ENCODE peak calls at places on chromosome 7, in four cellular contexts. Z, T, A and J are unnamed samples.
A peak's percentile ranks its signal among the peaks of the same experiment; 100 is the strongest.

GRCh38 chr7:141701489-141702046 is 398 bp downstream of the DENND11 start:
- DNase-seq in A (peak; percentile 59), Z (no peak), T (peak; percentile 35), J (peak; percentile 88)

GRCh38 chr7:151313857-151314256 is 27.8 kb upstream of the NUB1 start:
- DNase-seq in A (no peak), T (no peak), Z (no peak), J (peak; percentile 92)

GRCh38 chr7:22352812-22353340 is 4.1 kb downstream of the RAPGEF5 start:
- DNase-seq in Z (no peak), A (no peak), T (no peak), J (no peak)

GRCh38 chr7:33901847-33902246 is 3.5 kb upstream of the BMPER start:
- DNase-seq in A (no peak), Z (no peak), T (no peak), J (no peak)

GRCh38 chr7:113159746-113160339 is 41.5 kb upstream of the SMIM30 start:
- DNase-seq in A (no peak), T (peak; percentile 16), Z (no peak), J (no peak)

GRCh38 chr7:97732567-97733275 is 835 bp downstream of the TAC1 start:
- DNase-seq in Z (no peak), T (no peak), A (no peak), J (no peak)

GRCh38 chr7:19404912-19405329 is 259.7 kb upstream of the FERD3L start:
- DNase-seq in T (peak; percentile 43), A (no peak), Z (no peak), J (no peak)

GRCh38 chr7:46131916-46132795 is 211.1 kb upstream of the IGFBP3 start:
- DNase-seq in T (no peak), A (no peak), Z (no peak), J (no peak)

DNA sequence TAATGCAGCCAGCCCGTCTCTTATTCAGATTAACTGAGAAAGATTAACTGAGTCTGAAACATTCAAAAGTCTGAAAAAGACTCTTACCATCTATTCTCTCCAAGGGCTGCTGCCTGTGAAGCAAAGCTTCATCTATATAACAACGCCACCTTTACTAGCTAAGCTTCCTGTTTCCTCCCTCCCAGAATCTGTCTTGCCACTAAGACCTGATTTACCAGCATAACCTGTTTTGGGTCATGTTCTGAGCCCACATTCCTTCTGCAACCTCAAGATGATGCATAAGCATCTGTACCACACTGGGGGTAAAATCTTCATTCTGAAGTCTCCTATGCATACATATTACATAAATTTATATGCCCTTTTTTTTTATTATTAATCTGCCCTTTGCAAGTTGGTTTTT is 86.6 kb downstream of the TMEM106B start:
- DNase-seq in T (no peak), A (no peak), Z (no peak), J (no peak)
- TF ChIP-seq CTCF in T (no peak), A (no peak), Z (no peak), J (no peak)

DNA sequence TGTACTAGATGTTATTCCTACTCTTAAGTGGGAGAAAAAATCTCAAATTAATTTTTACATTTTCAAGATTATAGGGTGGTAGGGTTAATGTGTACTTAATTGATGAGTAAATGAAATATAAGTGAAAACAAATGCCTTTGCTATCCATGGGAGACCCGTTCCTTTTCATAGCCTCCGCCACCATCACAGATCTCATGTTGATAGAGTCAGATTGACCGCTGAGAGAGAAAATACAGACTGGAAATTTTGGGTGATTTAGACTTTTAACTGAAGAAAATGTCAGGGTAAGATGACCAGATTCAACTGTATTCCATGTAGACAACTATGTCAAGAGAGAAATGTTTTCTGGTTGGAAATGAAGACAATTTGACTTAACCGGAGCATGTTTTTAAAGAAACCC is 446.2 kb downstream of the AUTS2 start:
- DNase-seq in Z (no peak), A (no peak), T (no peak), J (no peak)
- H3K4me3 ChIP-seq in Z (no peak overlapping the region), A (no peak overlapping the region), T (no peak overlapping the region), J (no peak overlapping the region)

DNA sequence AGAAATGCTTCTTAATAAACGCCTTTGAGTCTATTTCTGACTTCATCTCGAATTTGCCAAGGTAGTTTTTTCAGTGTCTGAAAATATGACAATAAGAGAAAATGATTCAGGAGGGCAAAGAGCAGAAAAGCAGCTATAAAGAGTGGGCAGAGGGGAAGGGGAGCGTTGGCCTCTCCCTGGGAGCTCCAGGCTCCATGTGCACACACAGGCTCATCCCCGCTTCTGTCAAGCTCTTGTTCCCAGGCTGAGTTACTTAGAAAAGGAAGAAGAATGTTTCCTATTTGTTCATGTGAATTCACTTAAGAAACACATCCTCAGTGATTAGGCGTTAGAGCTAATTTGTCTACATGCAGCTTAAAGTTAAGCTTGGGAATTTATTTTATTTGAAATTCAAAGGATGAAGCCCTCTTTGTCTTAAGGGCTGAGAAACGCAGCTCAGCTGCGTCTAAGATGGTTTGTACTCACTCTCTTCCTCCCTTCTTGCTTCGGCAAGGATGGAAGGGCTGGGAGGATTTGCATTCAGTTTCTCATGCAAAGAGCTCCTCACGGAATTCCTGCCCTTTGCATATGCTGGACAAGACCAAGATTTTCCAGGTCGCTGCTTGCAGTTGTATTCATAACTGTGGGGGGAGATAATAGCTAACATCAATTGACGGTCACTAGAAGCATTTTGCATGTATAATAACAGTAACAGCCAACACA is 29.0 kb upstream of the ATXN7L1 start:
- DNase-seq in A (no peak), Z (no peak), T (no peak), J (no peak)
- TF ChIP-seq POLR2A in A (no peak), Z (no peak), T (no peak), J (no peak)

DNA sequence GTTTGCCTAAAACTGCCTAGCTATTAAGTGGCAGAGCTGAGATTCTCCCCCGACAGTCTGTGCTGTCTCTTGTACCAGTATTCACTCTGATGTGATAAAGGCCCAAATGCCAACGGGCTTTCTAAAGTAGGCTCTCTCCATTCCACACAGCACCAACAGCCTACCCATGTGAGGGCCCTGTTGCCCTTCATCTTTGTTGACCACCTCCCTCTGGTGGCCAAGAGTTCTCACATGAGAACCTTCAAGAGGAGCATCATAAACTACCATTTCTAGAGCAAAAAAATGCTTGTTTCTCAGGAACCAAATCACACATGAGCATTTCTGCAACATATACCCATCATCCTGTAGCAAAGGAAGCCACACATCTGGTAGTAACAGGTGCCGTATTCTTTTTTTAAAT is 185.8 kb downstream of the GRM8 start:
- DNase-seq in A (peak; percentile 11), T (no peak), Z (no peak), J (no peak)
- TF ChIP-seq CTCF in A (peak; percentile 27), T (no peak), Z (no peak), J (no peak)

DNA sequence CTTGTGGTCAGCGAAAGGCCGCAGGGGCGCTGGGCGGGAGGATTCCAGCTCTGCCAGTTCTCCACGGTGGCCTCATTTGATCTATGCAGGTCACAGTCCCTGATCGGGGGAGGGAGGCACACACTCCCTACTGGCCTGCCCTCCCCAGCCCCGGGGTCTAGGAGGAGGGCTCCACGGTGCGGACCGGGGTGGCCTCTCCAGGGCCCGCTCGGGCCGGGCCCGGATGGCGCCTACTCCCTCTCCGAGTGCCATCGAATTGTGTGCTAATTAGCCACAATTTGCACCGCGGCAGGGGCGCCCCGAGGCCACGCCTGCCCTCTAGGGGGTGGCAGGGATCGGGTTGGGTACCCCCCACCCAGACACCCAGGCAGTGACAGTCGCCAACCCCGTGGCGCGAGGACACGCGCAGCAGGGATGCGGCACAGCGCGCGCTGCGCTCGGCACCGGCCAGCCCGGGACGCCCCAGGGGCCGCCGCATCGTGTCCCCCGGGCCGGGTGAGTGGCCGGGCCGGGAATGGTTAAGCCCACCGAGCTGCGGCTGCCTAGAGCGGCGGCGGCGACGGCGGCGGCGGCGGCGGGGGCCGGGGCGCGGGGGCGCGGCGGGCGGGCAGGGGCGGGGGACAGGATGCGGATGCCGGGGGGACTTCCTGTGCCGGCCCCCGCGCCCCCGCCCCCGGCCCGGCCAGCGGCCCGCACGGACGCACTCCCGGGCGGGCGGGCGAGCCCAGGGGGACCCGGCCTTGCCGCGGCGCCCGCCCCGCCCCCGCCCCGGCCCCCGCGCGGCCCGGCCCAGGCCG is at the start of gene ZNF853:
- DNase-seq in T (no peak), Z (no peak), A (no peak), J (no peak)
- H3K4me3 ChIP-seq in T (peak within 1 kb of the TSS; percentile 64), Z (peak within 1 kb of the TSS; percentile 83), A (peak within 1 kb of the TSS; percentile 57), J (peak within 1 kb of the TSS; percentile 44)

GRCh38 chr7:47672966-47673365 is 91.1 kb upstream of the TNS3 start:
- DNase-seq in Z (no peak), A (no peak), T (no peak), J (no peak)

GRCh38 chr7:47669178-47669878 is 87.4 kb upstream of the TNS3 start:
- DNase-seq in T (no peak), Z (peak; percentile 14), A (peak; percentile 73), J (peak; percentile 95)

GRCh38 chr7:47671358-47671757 is 89.4 kb upstream of the TNS3 start:
- DNase-seq in T (no peak), A (no peak), Z (no peak), J (no peak)

GRCh38 chr7:47672267-47672920 is 90.5 kb upstream of the TNS3 start:
- DNase-seq in T (no peak), Z (no peak), A (no peak), J (no peak)

GRCh38 chr7:47670738-47671137 is 88.8 kb upstream of the TNS3 start:
- DNase-seq in A (peak; percentile 70), Z (peak; percentile 9), T (no peak), J (no peak)
- TF ChIP-seq POLR2A in A (no peak), Z (no peak), T (no peak), J (no peak)